ENCODE peak calls at places on chromosome 12, in four cellular contexts. One of them, this sample, is unnamed.

GRCh38 chr12:13436696-13437391 is 240.3 kb downstream of the EMP1 start:
- DNase-seq in cardiac muscle cell: peak; percentile 66
- DNase-seq in SJSA1: no peak
- DNase-seq in CD4-positive, alpha-beta memory T cell: no peak
- DNase-seq in this sample: no peak

GRCh38 chr12:109309441-109310246 is 560 bp upstream of the FOXN4 start:
- DNase-seq in CD4-positive, alpha-beta memory T cell: no peak
- DNase-seq in cardiac muscle cell: no peak
- DNase-seq in SJSA1: no peak
- DNase-seq in this sample: no peak

GRCh38 chr12:89707992-89708792 is 446 bp downstream of the ATP2B1 start:
- DNase-seq in cardiac muscle cell: peak; percentile 27
- DNase-seq in SJSA1: peak; percentile 34
- DNase-seq in CD4-positive, alpha-beta memory T cell: peak; percentile 58
- DNase-seq in this sample: no peak

GRCh38 chr12:123033392-123034021 is 53.0 kb downstream of the ARL6IP4 start:
- DNase-seq in SJSA1: no peak
- DNase-seq in CD4-positive, alpha-beta memory T cell: no peak
- DNase-seq in cardiac muscle cell: no peak
- DNase-seq in this sample: no peak

GRCh38 chr12:89073027-89073398 is 279.3 kb downstream of the DUSP6 start:
- DNase-seq in CD4-positive, alpha-beta memory T cell: no peak
- DNase-seq in SJSA1: no peak
- DNase-seq in cardiac muscle cell: peak; percentile 27
- DNase-seq in this sample: no peak

GRCh38 chr12:91381309-91381804 is 198.7 kb upstream of the DCN start:
- DNase-seq in CD4-positive, alpha-beta memory T cell: no peak
- DNase-seq in SJSA1: peak; percentile 6
- DNase-seq in cardiac muscle cell: peak; percentile 94
- DNase-seq in this sample: no peak

GRCh38 chr12:121712462-121713256 is at the start of gene TMEM120B:
- DNase-seq in CD4-positive, alpha-beta memory T cell: peak; percentile 82
- DNase-seq in cardiac muscle cell: peak; percentile 80
- DNase-seq in SJSA1: peak; percentile 36
- DNase-seq in this sample: peak; percentile 75

GRCh38 chr12:20985399-20985798 is 145.6 kb upstream of the SLCO1B1 start:
- DNase-seq in SJSA1: no peak
- DNase-seq in CD4-positive, alpha-beta memory T cell: no peak
- DNase-seq in cardiac muscle cell: no peak
- DNase-seq in this sample: no peak

GRCh38 chr12:79422060-79422812 is 268.5 kb downstream of the PAWR start:
- DNase-seq in CD4-positive, alpha-beta memory T cell: no peak
- DNase-seq in cardiac muscle cell: no peak
- DNase-seq in SJSA1: peak; percentile 89
- DNase-seq in this sample: no peak

GRCh38 chr12:120242275-120242799 is 23.2 kb downstream of the PXN start:
- DNase-seq in CD4-positive, alpha-beta memory T cell: no peak
- DNase-seq in SJSA1: no peak
- DNase-seq in cardiac muscle cell: no peak
- DNase-seq in this sample: no peak
- H3K27ac ChIP-seq in CD4-positive, alpha-beta memory T cell: no peak overlapping the region
- H3K27ac ChIP-seq in SJSA1: no peak overlapping the region
- H3K27ac ChIP-seq in cardiac muscle cell: peak overlapping the region; percentile 81
- H3K27ac ChIP-seq in this sample: no peak overlapping the region

DNA sequence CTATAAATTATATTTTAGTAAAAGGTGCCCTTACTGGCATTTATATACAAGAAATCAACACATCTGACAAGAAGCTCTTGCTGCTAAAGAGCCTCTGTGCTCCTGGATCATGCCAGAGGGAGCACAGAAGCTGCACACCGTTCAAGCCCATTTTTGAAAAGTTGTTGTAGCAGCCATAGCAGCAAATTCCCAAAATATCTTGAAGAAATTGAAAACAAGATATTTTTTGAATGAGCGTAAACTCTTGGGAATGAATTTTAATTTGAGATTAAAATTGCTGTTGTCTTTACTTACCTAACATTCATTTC is 540 bp upstream of the CLEC2D start:
- DNase-seq in CD4-positive, alpha-beta memory T cell: no peak
- DNase-seq in SJSA1: no peak
- DNase-seq in cardiac muscle cell: no peak
- DNase-seq in this sample: no peak
- H3K4me1 ChIP-seq in CD4-positive, alpha-beta memory T cell: peaks cover 70% of the 10 kb centered on the region
- H3K4me1 ChIP-seq in SJSA1: peaks cover 25% of the 10 kb centered on the region
- H3K4me1 ChIP-seq in cardiac muscle cell: no peaks in the 10 kb centered on the region
- H3K4me1 ChIP-seq in this sample: peaks cover 31% of the 10 kb centered on the region

GRCh38 chr12:54051916-54052744 is 1.5 kb upstream of the HOXC4 start:
- DNase-seq in SJSA1: no peak
- DNase-seq in cardiac muscle cell: no peak
- DNase-seq in CD4-positive, alpha-beta memory T cell: no peak
- DNase-seq in this sample: no peak
- H3K4me3 ChIP-seq in SJSA1: no peak overlapping the region
- H3K4me3 ChIP-seq in cardiac muscle cell: no peak overlapping the region
- H3K4me3 ChIP-seq in CD4-positive, alpha-beta memory T cell: no peak overlapping the region
- H3K4me3 ChIP-seq in this sample: peak overlapping the region; percentile 63

GRCh38 chr12:64218597-64218996 is 3.5 kb downstream of the KICS2 start:
- DNase-seq in cardiac muscle cell: no peak
- DNase-seq in CD4-positive, alpha-beta memory T cell: no peak
- DNase-seq in SJSA1: no peak
- DNase-seq in this sample: no peak
- H3K27ac ChIP-seq in cardiac muscle cell: no peak overlapping the region
- H3K27ac ChIP-seq in CD4-positive, alpha-beta memory T cell: no peak overlapping the region
- H3K27ac ChIP-seq in SJSA1: no peak overlapping the region
- H3K27ac ChIP-seq in this sample: no peak overlapping the region

GRCh38 chr12:110547090-110547489 is 36.0 kb downstream of the PPTC7 start:
- DNase-seq in SJSA1: no peak
- DNase-seq in cardiac muscle cell: no peak
- DNase-seq in CD4-positive, alpha-beta memory T cell: no peak
- DNase-seq in this sample: no peak
- H3K4me1 ChIP-seq in SJSA1: peaks cover 29% of the 10 kb centered on the region
- H3K4me1 ChIP-seq in cardiac muscle cell: peaks cover 53% of the 10 kb centered on the region
- H3K4me1 ChIP-seq in CD4-positive, alpha-beta memory T cell: peaks cover 5% of the 10 kb centered on the region
- H3K4me1 ChIP-seq in this sample: no peaks in the 10 kb centered on the region

GRCh38 chr12:54378791-54379400 is 5.6 kb downstream of the ZNF385A start:
- DNase-seq in cardiac muscle cell: peak; percentile 55
- DNase-seq in CD4-positive, alpha-beta memory T cell: peak; percentile 31
- DNase-seq in SJSA1: no peak
- DNase-seq in this sample: no peak

GRCh38 chr12:54379401-54380201 is 4.9 kb downstream of the ZNF385A start:
- DNase-seq in SJSA1: peak; percentile 74
- DNase-seq in cardiac muscle cell: peak; percentile 89
- DNase-seq in CD4-positive, alpha-beta memory T cell: peak; percentile 86
- DNase-seq in this sample: peak; percentile 86

GRCh38 chr12:54376596-54377468 is 7.7 kb downstream of the ZNF385A start:
- DNase-seq in cardiac muscle cell: peak; percentile 51
- DNase-seq in CD4-positive, alpha-beta memory T cell: peak; percentile 17
- DNase-seq in SJSA1: no peak
- DNase-seq in this sample: no peak

GRCh38 chr12:54375258-54375579 is 9.3 kb downstream of the ZNF385A start:
- DNase-seq in SJSA1: no peak
- DNase-seq in CD4-positive, alpha-beta memory T cell: no peak
- DNase-seq in cardiac muscle cell: no peak
- DNase-seq in this sample: no peak

DNA sequence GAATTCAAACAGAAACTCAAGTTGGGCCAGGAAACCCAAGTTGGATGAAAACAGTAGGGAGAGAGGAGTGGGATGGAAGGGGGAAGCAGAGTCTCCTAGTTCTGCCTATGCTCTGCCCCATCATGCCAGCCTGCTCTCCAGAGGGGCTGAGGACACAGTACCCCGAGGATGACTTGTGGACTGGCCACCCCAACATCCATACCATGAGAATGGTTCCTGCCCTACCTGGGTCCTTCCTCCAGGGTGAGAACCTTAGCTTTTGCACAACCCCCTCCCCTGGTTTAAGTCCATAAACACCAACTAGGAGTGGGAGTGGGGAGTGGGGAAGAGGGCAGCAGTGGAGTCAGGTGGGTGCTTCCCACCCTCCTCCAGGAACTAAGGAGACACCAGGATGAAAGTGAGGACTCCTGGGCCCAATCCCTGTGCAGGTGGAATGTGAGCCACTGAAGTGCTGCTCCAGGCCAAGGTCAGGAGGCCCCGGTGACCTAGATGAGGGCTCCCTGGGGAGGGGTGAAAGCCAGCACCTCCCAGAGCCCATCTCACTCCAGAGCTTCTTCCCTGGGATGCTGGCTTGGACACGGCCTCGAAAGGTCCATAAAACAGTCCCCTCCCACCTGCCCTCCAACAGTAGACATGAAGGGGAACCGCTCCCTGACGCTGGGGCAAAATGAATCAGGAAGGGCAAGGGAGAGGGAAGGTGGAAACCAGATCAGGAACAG is 6.6 kb downstream of the ZNF385A start:
- DNase-seq in CD4-positive, alpha-beta memory T cell: no peak
- DNase-seq in SJSA1: no peak
- DNase-seq in cardiac muscle cell: no peak
- DNase-seq in this sample: no peak
- H3K4me3 ChIP-seq in CD4-positive, alpha-beta memory T cell: no peak overlapping the region
- H3K4me3 ChIP-seq in SJSA1: no peak overlapping the region
- H3K4me3 ChIP-seq in cardiac muscle cell: no peak overlapping the region
- H3K4me3 ChIP-seq in this sample: no peak overlapping the region

GRCh38 chr12:124461241-124461673 is 106.2 kb downstream of the NCOR2 start:
- DNase-seq in CD4-positive, alpha-beta memory T cell: no peak
- DNase-seq in SJSA1: no peak
- DNase-seq in cardiac muscle cell: no peak
- DNase-seq in this sample: no peak
- H3K27ac ChIP-seq in CD4-positive, alpha-beta memory T cell: no peak overlapping the region
- H3K27ac ChIP-seq in SJSA1: no peak overlapping the region
- H3K27ac ChIP-seq in cardiac muscle cell: no peak overlapping the region
- H3K27ac ChIP-seq in this sample: no peak overlapping the region

This sample was measured in naive thymus-derived CD4-positive, alpha-beta T cell.